ENCODE peak calls at places on chromosomes 16 and 17, in five cellular contexts. Q is Karpas-422, X is transverse colon, H is left ventricle myocardium inferior, Z is fibroblast of lung. R is an unnamed sample. For H3K9me3, the result is how much of the 10 kb centered on the place peaks cover.

GRCh38 chr17:17783825-17784598 is 52.8 kb downstream of the SREBF1 start:
- DNase-seq in X (peak), Z (peak), H (peak), Q (peak), R (no peak)

GRCh38 chr16:23414731-23415130 is 38.3 kb downstream of the COG7 start:
- DNase-seq in Z (no peak), H (no peak), Q (no peak), X (no peak), R (no peak)

GRCh38 chr17:72477529-72477928 is 356.7 kb downstream of the SOX9 start:
- DNase-seq in Q (no peak), Z (no peak), X (peak), H (no peak), R (no peak)

GRCh38 chr17:48577946-48578615 is at the start of gene HOXB4:
- DNase-seq in H (peak), Q (peak), X (peak), Z (peak), R (peak)

GRCh38 chr17:12958786-12959185 is 59.0 kb downstream of the ELAC2 start:
- DNase-seq in Q (no peak), X (no peak), Z (peak), H (no peak), R (no peak)

GRCh38 chr16:9340402-9341095 is 249.1 kb downstream of the HAPSTR1 start:
- DNase-seq in H (no peak), Q (no peak), Z (no peak), X (no peak), R (no peak)

GRCh38 chr17:10843806-10844205 is 5.9 kb upstream of the PIRT start:
- DNase-seq in X (peak), H (no peak), Q (no peak), Z (peak), R (no peak)

GRCh38 chr16:12542818-12543699 is 260.6 kb downstream of the CPPED1 start:
- DNase-seq in H (no peak), Q (no peak), X (no peak), Z (no peak), R (no peak)

GRCh38 chr17:57294629-57295501 is 38.5 kb downstream of the MSI2 start:
- DNase-seq in H (peak), Z (peak), X (no peak), Q (no peak), R (no peak)

GRCh38 chr17:59329558-59330313 is 1.7 kb upstream of the YPEL2 start:
- DNase-seq in Q (peak), H (peak), X (peak), Z (peak), R (peak)

GRCh38 chr16:67666538-67667433 is at the start of the genes C16orf86 and ENKD1:
- DNase-seq in Z (peak), Q (peak), X (peak), H (peak), R (peak)

GRCh38 chr17:38703742-38704644 is 1.1 kb upstream of the MLLT6 start:
- DNase-seq in Q (peak), X (peak), Z (no peak), H (peak), R (peak)

GRCh38 chr16:4290236-4290830 is 17.5 kb upstream of the TFAP4 start:
- DNase-seq in Z (peak), H (no peak), Q (no peak), X (no peak), R (no peak)

GRCh38 chr16:67165121-67166034 is 833 bp downstream of the HSF4 start:
- DNase-seq in X (no peak), Q (no peak), H (no peak), Z (peak), R (no peak)

GRCh38 chr17:73411330-73411747 is 99.5 kb upstream of the CDC42EP4 start:
- DNase-seq in Z (no peak), X (no peak), Q (no peak), H (no peak), R (no peak)

GRCh38 chr16:15509051-15509592 is 74.7 kb downstream of the BMERB1 start:
- DNase-seq in X (no peak), Z (peak), H (no peak), Q (no peak), R (peak)

GRCh38 chr16:52634101-52634500 is 87.2 kb upstream of the TOX3 start:
- DNase-seq in Q (no peak), H (no peak), Z (no peak), X (no peak), R (no peak)

GRCh38 chr17:77392376-77393273 is 251.9 kb downstream of the SEC14L1 start:
- DNase-seq in H (peak), X (peak), Z (no peak), Q (no peak), R (no peak)

GRCh38 chr17:69637399-69638165 is 223.1 kb downstream of the MAP2K6 start:
- DNase-seq in H (no peak), Q (peak), Z (peak), X (no peak), R (no peak)

GRCh38 chr17:68200689-68201424 is 47.0 kb upstream of the AMZ2 start:
- DNase-seq in Z (peak), X (peak), H (peak), Q (peak), R (peak)

GRCh38 chr16:54928016-54928356 is 2.7 kb upstream of the IRX5 start:
- DNase-seq in H (no peak), Z (peak), X (no peak), Q (peak), R (no peak)

GRCh38 chr17:64020068-64020766 is at the start of gene ICAM2:
- DNase-seq in Q (peak), H (peak), Z (no peak), X (peak), R (peak)

GRCh38 chr16:74570412-74571301 is 36.3 kb downstream of the GLG1 start:
- DNase-seq in Q (no peak), X (no peak), Z (peak), H (no peak), R (no peak)

GRCh38 chr16:19589771-19590302 is 34.3 kb downstream of the VPS35L start:
- DNase-seq in X (no peak), Q (no peak), H (no peak), Z (peak), R (no peak)

GRCh38 chr16:49921791-49922456 is 66.0 kb upstream of the ZNF423 start:
- DNase-seq in X (peak), Q (peak), Z (peak), H (peak), R (no peak)

GRCh38 chr17:19270951-19271611 is 33.9 kb downstream of the EPN2 start:
- DNase-seq in Q (no peak), X (no peak), H (peak), Z (no peak), R (no peak)

GRCh38 chr17:57603978-57604377 is 141.1 kb downstream of the CCDC182 start:
- DNase-seq in Q (peak), H (no peak), X (peak), Z (no peak), R (peak)

GRCh38 chr16:48609453-48610023 is 442 bp downstream of the N4BP1 start:
- DNase-seq in X (peak), H (peak), Q (peak), Z (peak), R (peak)

GRCh38 chr17:16197276-16197675 is 18.1 kb downstream of the NCOR1 start:
- DNase-seq in H (no peak), Q (no peak), X (no peak), Z (no peak), R (no peak)

GRCh38 chr17:81537856-81538555 is 9.8 kb downstream of the FSCN2 start:
- DNase-seq in X (no peak), Z (no peak), Q (no peak), H (no peak), R (no peak)

GRCh38 chr16:54459509-54460235 is 173.1 kb upstream of the IRX3 start:
- DNase-seq in H (no peak), X (no peak), Q (no peak), Z (peak), R (no peak)

GRCh38 chr17:10499950-10500349 is 18.4 kb downstream of the MYH1 start:
- DNase-seq in Z (no peak), X (no peak), Q (no peak), H (no peak), R (no peak)

GRCh38 chr16:66858740-66859396 is 14.7 kb downstream of the CA7 start:
- DNase-seq in Q (no peak), H (peak), Z (peak), X (no peak), R (no peak)

GRCh38 chr17:7613769-7614421 is 802 bp downstream of the FXR2 start:
- DNase-seq in Q (peak), Z (peak), H (no peak), X (no peak), R (no peak)

GRCh38 chr17:57338257-57338919 is 82.1 kb downstream of the MSI2 start:
- DNase-seq in H (no peak), X (no peak), Z (no peak), Q (peak), R (no peak)

GRCh38 chr16:79288046-79288445 is 312.5 kb downstream of the MAF start:
- DNase-seq in Z (no peak), H (no peak), Q (no peak), X (no peak), R (no peak)

GRCh38 chr17:35002876-35003551 is 22.7 kb downstream of the LIG3 start:
- DNase-seq in Q (no peak), X (no peak), Z (peak), H (peak), R (no peak)

GRCh38 chr16:49280022-49280741 is 1.5 kb downstream of the CBLN1 start:
- DNase-seq in X (no peak), Q (no peak), Z (no peak), H (no peak), R (no peak)

GRCh38 chr17:20774472-20775135 is 195.1 kb downstream of the CDRT15L2 start:
- DNase-seq in Q (no peak), Z (no peak), X (no peak), H (no peak), R (no peak)

DNA sequence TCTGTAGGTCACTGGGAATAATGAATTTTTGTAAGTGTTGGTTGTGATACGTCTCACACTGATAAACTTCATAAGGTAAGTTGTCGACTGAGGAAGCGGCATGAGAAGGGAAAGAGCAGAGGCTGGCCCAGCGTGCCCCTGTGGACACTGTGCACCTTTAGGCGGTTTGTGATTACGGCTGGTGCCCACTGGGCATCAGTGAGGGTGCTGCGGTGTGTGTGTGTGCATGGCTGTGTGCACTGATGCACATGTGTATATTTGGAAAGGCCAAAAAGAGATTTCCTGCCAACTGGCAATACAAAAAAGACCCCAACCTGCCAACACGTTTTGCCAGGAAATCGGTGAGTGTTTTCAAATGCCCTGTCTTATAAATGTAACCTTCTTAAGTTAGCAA is 11.9 kb downstream of the IRF8 start:
- DNase-seq in H (no peak), X (no peak), Z (no peak), Q (peak), R (no peak)
- H3K27ac ChIP-seq in H (no peak), X (no peak), Z (no peak), Q (peak), R (no peak)

DNA sequence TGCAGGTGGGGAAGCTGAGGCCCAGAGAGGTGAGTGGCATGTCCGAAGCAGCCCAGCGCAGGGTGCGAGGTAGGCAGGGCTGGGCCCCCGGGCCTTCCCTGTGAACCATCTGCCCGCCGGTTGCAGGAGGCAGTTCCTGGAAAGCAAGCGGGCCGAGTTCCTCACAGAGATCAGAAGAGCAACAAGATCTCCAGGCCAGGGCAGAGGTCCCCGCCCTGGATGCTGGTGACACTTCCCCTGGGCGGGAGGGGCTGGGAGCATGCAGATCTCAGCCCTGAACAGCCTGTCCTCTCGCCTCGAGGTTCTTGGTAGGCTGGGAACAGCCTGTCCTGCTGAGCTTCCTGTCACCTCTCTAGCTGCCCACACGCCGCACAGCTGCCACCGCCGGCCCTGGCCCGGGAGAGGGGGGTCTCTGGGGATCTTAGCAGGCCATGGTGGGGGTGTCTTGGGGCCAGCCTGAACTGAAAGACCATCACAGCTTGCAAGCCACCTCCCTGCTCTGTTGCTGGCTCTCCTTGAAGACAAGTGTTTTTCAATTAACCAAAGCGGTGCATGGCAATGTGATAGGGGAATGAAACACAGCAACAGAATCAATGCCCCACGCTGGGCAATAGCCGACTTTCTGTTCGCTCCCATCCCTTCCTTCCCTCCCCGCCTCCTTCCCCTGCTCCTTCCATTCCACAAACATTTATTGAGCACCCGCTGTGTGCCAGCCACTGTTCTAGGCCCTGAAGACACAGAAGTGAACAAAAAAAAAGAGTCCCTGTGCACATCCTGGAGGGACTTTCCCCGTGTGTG is 31.7 kb downstream of the SOCS1 start:
- DNase-seq in Z (no peak), H (peak), X (peak), Q (peak), R (peak)
- H3K4me3 ChIP-seq in Z (no peak), H (no peak), X (no peak), Q (no peak), R (no peak)

GRCh38 chr17:53844476-53845107 is 21.9 kb downstream of the KIF2B start:
- DNase-seq in Z (no peak), H (no peak), Q (no peak), X (no peak), R (no peak)
- H3K9me3 ChIP-seq in Z (under half), H (under half), Q (under half), X (under half), R (under half)

GRCh38 chr16:68785715-68786114 is 48.6 kb downstream of the CDH1 start:
- DNase-seq in H (no peak), X (no peak), Z (no peak), Q (peak), R (no peak)
- H3K27ac ChIP-seq in H (no peak), X (no peak), Z (no peak), Q (no peak), R (no peak)